ENCODE peak calls at places on chromosomes 5 and 9, in four cellular contexts. Y is HepG2, P is K562, S is H1. C is an unnamed sample.
A peak's percentile ranks its signal among the peaks of the same experiment; 100 is the strongest.

GRCh38 chr9:12640021-12640587 is 53.1 kb upstream of the TYRP1 start:
- DNase-seq in Y (peak; percentile 27), P (no peak), S (no peak), C (peak; percentile 26)

GRCh38 chr9:122206118-122207046 is 22.4 kb downstream of the LHX6 start:
- DNase-seq in Y (no peak), P (no peak), S (no peak), C (no peak)

GRCh38 chr9:125246261-125246667 is 5.1 kb upstream of the HSPA5 start:
- DNase-seq in Y (no peak), P (no peak), S (no peak), C (no peak)

GRCh38 chr9:119675951-119676350 is 306.7 kb upstream of the BRINP1 start:
- DNase-seq in Y (no peak), P (no peak), S (no peak), C (no peak)

GRCh38 chr9:98240475-98240874 is 15.0 kb downstream of the TBC1D2 start:
- DNase-seq in Y (no peak), P (peak; percentile 48), S (no peak), C (no peak)

GRCh38 chr9:22112870-22113846 is 104.1 kb upstream of the CDKN2B start:
- DNase-seq in Y (no peak), P (no peak), S (no peak), C (no peak)

GRCh38 chr5:103243665-103244064 is 14.9 kb upstream of the MACIR start:
- DNase-seq in Y (no peak), P (no peak), S (no peak), C (no peak)

GRCh38 chr5:103621548-103621930 is 59.0 kb upstream of the NUDT12 start:
- DNase-seq in Y (no peak), P (no peak), S (no peak), C (no peak)

GRCh38 chr5:132877938-132878337 is 4.5 kb downstream of the LEAP2 start:
- DNase-seq in Y (no peak), P (no peak), S (no peak), C (no peak)

GRCh38 chr9:108549184-108549583 is 306.6 kb downstream of the ACTL7B start:
- DNase-seq in Y (no peak), P (no peak), S (no peak), C (no peak)

DNA sequence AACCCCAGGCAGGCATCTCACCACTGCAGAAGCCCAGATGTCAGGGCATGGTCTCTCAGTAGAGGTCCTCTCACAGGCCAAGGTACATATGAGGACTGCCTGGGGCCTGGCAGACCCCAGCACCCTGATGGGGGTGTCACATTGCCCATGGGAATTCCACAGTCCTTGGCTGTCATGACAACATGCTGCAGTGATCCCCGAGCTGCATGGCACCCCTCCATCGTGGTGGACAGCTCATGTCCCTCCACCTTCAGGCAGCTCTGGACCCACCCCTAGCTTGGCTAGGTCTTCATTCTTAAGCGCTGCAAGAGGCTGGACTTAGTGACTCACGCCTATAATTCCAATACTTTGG is 74.1 kb upstream of the LRRTM2 start:
- DNase-seq in Y (no peak), P (no peak), S (no peak), C (no peak)
- H3K4me1 ChIP-seq in Y (peaks cover 14% of the 10 kb centered on the region), P (no peaks in the 10 kb centered on the region), S (peaks cover 10% of the 10 kb centered on the region), C (no peaks in the 10 kb centered on the region)

DNA sequence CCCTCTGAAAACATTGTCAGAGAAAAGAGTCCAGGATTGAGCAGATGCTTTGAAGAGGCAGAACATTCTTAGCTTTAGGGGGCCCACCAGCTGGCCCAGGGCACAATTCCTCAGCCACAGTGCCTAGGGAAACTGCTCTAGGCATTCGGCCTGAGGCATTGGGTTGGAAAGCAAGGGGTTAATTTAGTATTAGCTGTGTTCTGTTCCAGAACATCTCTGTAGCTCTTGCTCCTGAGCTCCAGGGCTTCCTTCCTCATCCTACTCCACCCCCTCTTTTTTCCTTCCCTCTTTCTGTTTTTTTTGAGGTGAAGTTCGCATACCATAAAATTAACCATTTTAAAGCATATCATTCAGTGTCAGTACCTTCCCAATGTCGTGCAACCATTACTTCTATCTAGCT is 74.4 kb upstream of the PANK3 start:
- DNase-seq in Y (no peak), P (no peak), S (no peak), C (no peak)
- TF ChIP-seq FOSL1 in Y (no peak), P (no peak), S (no peak), C (no peak)

DNA sequence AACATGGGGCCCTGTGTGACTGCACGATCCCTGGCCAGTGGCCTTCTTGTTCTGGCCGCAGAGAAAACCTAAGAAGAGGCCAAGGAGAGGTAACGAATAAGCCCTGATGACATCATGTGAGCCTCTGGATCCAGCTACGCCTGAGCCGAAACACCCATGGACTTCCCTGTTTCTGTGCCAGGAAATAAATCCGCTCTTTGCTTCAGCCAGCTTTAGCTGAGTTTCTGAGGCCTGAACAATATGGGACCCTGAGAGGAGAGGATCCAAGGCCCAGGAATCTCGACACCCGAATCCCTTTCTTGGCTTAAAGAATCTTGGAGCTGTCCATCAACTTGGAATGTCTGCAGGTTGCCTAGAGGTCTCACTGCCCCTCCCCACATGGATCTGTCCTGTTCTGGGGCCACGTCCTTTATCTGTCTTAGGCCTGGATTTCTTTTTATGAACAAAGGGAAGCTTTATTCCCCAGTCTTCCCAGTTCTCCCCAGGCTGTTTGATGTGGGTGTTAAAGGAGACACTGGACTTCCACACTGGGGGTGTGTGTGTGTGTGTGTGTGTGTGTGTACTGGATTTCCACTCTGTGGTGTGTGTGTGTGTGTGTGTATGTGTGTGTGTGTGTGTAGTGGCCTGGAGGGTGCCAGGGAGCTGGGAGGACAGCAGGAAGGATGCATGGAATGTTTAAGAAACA is 13.7 kb downstream of the IER5L start:
- DNase-seq in Y (peak; percentile 72), P (no peak), S (no peak), C (no peak)
- H3K9ac ChIP-seq in Y (peak overlapping the region; percentile 36), P (peak overlapping the region; percentile 66), S (no peak overlapping the region), C (peak overlapping the region; percentile 5)

GRCh38 chr5:89030781-89031180 is 147.8 kb upstream of the MEF2C start:
- DNase-seq in Y (no peak), P (no peak), S (no peak), C (no peak)

GRCh38 chr5:89037090-89037489 is 154.1 kb upstream of the MEF2C start:
- DNase-seq in Y (peak; percentile 2), P (no peak), S (no peak), C (no peak)

GRCh38 chr5:89036166-89036565 is 153.2 kb upstream of the MEF2C start:
- DNase-seq in Y (no peak), P (no peak), S (no peak), C (no peak)

GRCh38 chr5:89028579-89029272 is 145.7 kb upstream of the MEF2C start:
- DNase-seq in Y (no peak), P (no peak), S (no peak), C (peak; percentile 18)

DNA sequence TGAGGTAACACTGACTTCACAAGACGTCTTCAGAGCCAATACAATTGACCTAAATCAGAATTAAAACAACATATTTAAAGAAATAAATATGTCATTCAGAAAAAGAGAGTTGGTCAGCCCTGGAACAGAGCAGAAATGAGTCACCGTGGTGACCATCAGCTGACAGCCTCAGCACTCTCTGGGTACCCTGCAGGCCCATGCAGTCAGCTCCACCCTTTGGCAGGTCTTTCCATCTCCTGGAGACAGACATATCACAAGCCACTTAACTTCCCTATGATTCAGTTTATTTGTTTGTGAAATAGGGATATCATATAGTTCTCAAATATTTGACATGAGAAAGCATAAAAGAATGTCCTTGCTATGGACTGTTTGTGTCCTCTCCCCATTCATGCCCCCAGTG is 151.6 kb upstream of the MEF2C start:
- DNase-seq in Y (no peak), P (no peak), S (no peak), C (no peak)
- H3K4me1 ChIP-seq in Y (no peaks in the 10 kb centered on the region), P (no peaks in the 10 kb centered on the region), S (no peaks in the 10 kb centered on the region), C (no peaks in the 10 kb centered on the region)

DNA sequence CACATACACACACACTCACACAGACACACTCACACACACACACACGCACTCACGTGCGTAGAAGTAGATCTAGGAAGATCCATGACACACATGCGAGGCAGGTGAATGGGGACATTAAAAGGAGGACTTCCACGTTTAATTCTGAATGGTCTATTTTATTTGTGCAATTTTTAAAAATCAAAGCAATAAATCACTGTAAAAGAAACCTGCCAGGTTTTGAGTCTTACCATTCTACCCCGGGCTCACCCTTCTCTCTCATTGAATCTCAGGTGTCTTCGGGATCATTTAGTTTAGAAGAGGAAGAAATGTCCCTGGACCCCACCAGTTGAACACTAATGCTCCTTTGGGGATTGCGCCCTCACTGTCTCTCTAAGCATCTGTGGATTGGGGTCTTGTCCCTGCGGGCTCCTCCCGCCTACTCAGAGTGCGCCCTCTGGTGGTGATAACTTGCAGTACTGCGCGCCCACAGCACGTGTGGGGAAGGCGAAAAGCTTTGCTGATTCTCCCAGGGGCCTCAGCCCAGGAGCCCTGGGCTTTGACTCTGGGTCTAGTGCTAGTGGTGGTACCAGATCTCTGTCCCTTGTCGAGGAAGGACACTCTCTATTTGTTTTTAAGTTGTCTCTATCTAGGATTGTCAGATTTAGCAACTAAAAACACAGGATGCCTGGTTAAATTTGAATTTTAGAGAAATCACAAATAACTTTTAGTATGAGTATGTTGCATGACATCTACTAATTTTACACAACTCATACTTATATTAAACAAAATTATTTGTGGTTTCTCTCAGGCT is 34.8 kb downstream of the BOD1 start:
- DNase-seq in Y (peak; percentile 12), P (peak; percentile 82), S (peak; percentile 49), C (peak; percentile 35)
- TF ChIP-seq FOSL1 in Y (no peak), P (no peak), S (no peak), C (no peak)

GRCh38 chr5:177018341-177018740 is 4.2 kb upstream of the ZNF346 start:
- DNase-seq in Y (no peak), P (no peak), S (no peak), C (no peak)
- H3K9ac ChIP-seq in Y (no peak overlapping the region), P (no peak overlapping the region), S (peak overlapping the region; percentile 18), C (no peak overlapping the region)

GRCh38 chr5:134504629-134505300 is 20.7 kb upstream of the JADE2 start:
- DNase-seq in Y (no peak), P (no peak), S (no peak), C (no peak)
- H3K4me1 ChIP-seq in Y (peaks cover 85% of the 10 kb centered on the region), P (peaks cover 44% of the 10 kb centered on the region), S (peaks cover 19% of the 10 kb centered on the region), C (peaks cover 63% of the 10 kb centered on the region)

DNA sequence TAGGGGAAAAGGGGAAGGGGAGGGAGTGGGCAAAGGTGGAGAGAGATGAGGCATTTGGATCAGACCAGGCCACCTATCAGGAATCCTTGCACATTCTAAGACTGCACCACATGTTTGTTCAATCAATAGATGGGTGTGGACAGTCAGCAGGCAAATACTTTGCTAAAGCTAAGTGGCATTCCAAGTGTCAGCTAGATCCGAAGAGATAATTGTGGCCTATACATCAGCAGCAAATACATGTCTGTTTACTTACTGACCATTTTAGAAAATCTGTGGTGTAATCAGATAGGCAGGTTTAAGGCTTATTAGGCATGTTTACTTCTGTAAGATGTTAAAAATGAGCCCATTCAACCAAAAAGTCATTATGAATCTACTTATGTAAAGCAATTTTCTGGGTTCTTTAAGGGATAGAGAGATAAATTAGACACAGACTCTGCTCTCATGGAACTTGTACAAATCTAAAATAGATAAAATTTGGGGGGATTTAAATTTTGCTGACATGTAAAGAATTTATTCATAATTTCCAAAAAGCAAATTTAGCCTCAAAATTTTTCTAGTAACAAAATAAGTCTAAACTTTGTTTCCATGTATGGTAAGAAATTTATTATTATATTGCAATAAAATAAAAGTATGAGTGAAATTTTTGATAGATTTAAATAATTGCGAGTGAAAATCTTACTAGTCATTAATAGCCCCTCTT is 107.3 kb downstream of the SNCAIP start:
- DNase-seq in Y (no peak), P (no peak), S (no peak), C (no peak)
- TF ChIP-seq FOSL1 in Y (no peak), P (no peak), S (no peak), C (no peak)

C was measured in HCT116.